ENCODE peak calls at places on chromosomes 5 and 9, in five cellular contexts. Q, A, M, I and C are unnamed samples.

GRCh38 chr5:113487411-113487778 is 858 bp downstream of the MCC start:
- DNase-seq in Q (peak; percentile 28), A (no peak), M (no peak), I (peak; percentile 44), C (no peak)

GRCh38 chr5:78843436-78843835 is 141.7 kb downstream of the ARSB start:
- DNase-seq in Q (no peak), A (no peak), M (no peak), I (no peak), C (no peak)

GRCh38 chr9:14383296-14383695 is 69.4 kb upstream of the NFIB start:
- DNase-seq in Q (peak; percentile 59), A (no peak), M (peak; percentile 21), I (peak; percentile 76), C (no peak)

GRCh38 chr5:138354926-138355378 is 2.5 kb downstream of the KDM3B start:
- DNase-seq in Q (peak; percentile 90), A (peak; percentile 84), M (no peak), I (peak; percentile 88), C (peak; percentile 82)

GRCh38 chr5:142931896-142932686 is 161.9 kb downstream of the ARHGAP26 start:
- DNase-seq in Q (no peak), A (no peak), M (no peak), I (no peak), C (no peak)

GRCh38 chr5:168681556-168682183 is 102.5 kb upstream of the PANK3 start:
- DNase-seq in Q (peak; percentile 80), A (no peak), M (peak; percentile 17), I (peak; percentile 94), C (peak; percentile 25)

GRCh38 chr9:94922098-94922607 is 195.7 kb downstream of the AOPEP start:
- DNase-seq in Q (peak; percentile 97), A (peak; percentile 94), M (peak; percentile 62), I (peak; percentile 93), C (no peak)

GRCh38 chr5:16713386-16713928 is 96.7 kb upstream of the RETREG1 start:
- DNase-seq in Q (peak; percentile 46), A (no peak), M (peak; percentile 15), I (peak; percentile 67), C (no peak)

GRCh38 chr5:18305288-18305899 is 671.1 kb downstream of the TAF11L14 start:
- DNase-seq in Q (peak; percentile 49), A (peak; percentile 44), M (no peak), I (peak; percentile 49), C (peak; percentile 3)

GRCh38 chr5:124365491-124365890 is 380.9 kb downstream of the ZNF608 start:
- DNase-seq in Q (no peak), A (no peak), M (no peak), I (no peak), C (no peak)

GRCh38 chr5:137279631-137280236 is 219.4 kb downstream of the SPOCK1 start:
- DNase-seq in Q (no peak), A (no peak), M (no peak), I (no peak), C (no peak)

GRCh38 chr5:113825143-113825542 is 311.6 kb downstream of the YTHDC2 start:
- DNase-seq in Q (no peak), A (no peak), M (no peak), I (no peak), C (no peak)

GRCh38 chr5:170104710-170105109 is 987 bp upstream of the FOXI1 start:
- DNase-seq in Q (no peak), A (no peak), M (no peak), I (no peak), C (no peak)

GRCh38 chr9:68496356-68496755 is 44.3 kb downstream of the TMEM252 start:
- DNase-seq in Q (no peak), A (no peak), M (no peak), I (peak; percentile 68), C (no peak)

GRCh38 chr5:159316519-159317383 is 13.5 kb downstream of the IL12B start:
- DNase-seq in Q (peak; percentile 80), A (peak; percentile 43), M (peak; percentile 23), I (peak; percentile 69), C (peak; percentile 71)

GRCh38 chr5:33997331-33997983 is 10.4 kb downstream of the AMACR start:
- DNase-seq in Q (peak; percentile 89), A (peak; percentile 86), M (peak; percentile 78), I (peak; percentile 93), C (peak; percentile 39)

GRCh38 chr9:99103054-99103453 is 1.9 kb upstream of the TGFBR1 start:
- DNase-seq in Q (no peak), A (no peak), M (no peak), I (no peak), C (no peak)

GRCh38 chr5:143554194-143554717 is 150.8 kb upstream of the NR3C1 start:
- DNase-seq in Q (peak; percentile 98), A (peak; percentile 99), M (no peak), I (peak; percentile 95), C (no peak)

GRCh38 chr5:160033546-160034252 is 24.8 kb downstream of the TTC1 start:
- DNase-seq in Q (no peak), A (no peak), M (no peak), I (no peak), C (no peak)

GRCh38 chr9:35954942-35955546 is 2.9 kb downstream of the OR2S2 start:
- DNase-seq in Q (peak; percentile 89), A (peak; percentile 77), M (peak; percentile 71), I (peak; percentile 88), C (peak; percentile 67)

GRCh38 chr9:135339378-135339973 is 140.1 kb upstream of the PPP1R26 start:
- DNase-seq in Q (no peak), A (no peak), M (no peak), I (no peak), C (no peak)

GRCh38 chr9:78807286-78807685 is 510.4 kb downstream of the PSAT1 start:
- DNase-seq in Q (peak; percentile 27), A (no peak), M (no peak), I (peak; percentile 37), C (no peak)

GRCh38 chr9:69062195-69062594 is 26.6 kb downstream of the FXN start:
- DNase-seq in Q (no peak), A (no peak), M (no peak), I (no peak), C (no peak)

GRCh38 chr5:131957721-131958483 is 12.4 kb upstream of the MEIKIN start:
- DNase-seq in Q (no peak), A (no peak), M (no peak), I (no peak), C (no peak)

GRCh38 chr9:98906273-98907040 is 37.2 kb upstream of the COL15A1 start:
- DNase-seq in Q (peak; percentile 79), A (no peak), M (no peak), I (peak; percentile 63), C (no peak)

GRCh38 chr9:720239-720881 is 121.1 kb upstream of the DMRT1 start:
- DNase-seq in Q (no peak), A (no peak), M (no peak), I (no peak), C (no peak)

GRCh38 chr5:163379298-163380155 is 57.9 kb upstream of the CCNG1 start:
- DNase-seq in Q (peak; percentile 92), A (peak; percentile 35), M (no peak), I (peak; percentile 80), C (no peak)

GRCh38 chr9:6896562-6896961 is 138.8 kb downstream of the KDM4C start:
- DNase-seq in Q (peak; percentile 52), A (no peak), M (no peak), I (peak; percentile 51), C (peak; percentile 31)

GRCh38 chr5:157511656-157512644 is 51.9 kb downstream of the NIPAL4 start:
- DNase-seq in Q (peak; percentile 98), A (peak; percentile 96), M (peak; percentile 97), I (peak; percentile 91), C (peak; percentile 34)

GRCh38 chr9:5947912-5948311 is 57.2 kb downstream of the MLANA start:
- DNase-seq in Q (no peak), A (no peak), M (no peak), I (no peak), C (peak; percentile 7)

DNA sequence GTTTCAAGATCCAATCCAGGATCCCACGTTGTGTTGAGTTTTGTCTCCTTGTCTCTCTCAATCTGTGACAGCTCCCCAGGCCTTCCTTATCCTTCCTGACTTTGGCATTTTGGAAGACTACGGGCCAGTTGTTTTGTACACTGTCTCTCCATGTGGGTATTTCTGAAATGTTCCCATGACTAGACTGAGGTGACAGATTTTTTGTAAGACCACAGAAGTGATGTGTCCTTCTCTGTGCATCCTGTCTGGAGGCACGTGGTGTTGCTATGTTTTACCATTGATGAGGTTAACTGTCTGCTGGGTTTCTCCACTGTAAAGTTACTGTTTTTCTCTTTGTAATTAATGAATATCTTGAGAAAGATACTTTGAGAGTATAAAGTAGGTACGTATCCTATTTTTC is 15.7 kb upstream of the PDZD2 start:
- DNase-seq in Q (no peak), A (no peak), M (no peak), I (no peak), C (no peak)
- TF ChIP-seq CTCF in Q (no peak), A (no peak), M (no peak), I (no peak), C (no peak)

GRCh38 chr9:127865645-127866464 is 11.4 kb upstream of the ENG start:
- DNase-seq in Q (no peak), A (no peak), M (no peak), I (no peak), C (peak; percentile 68)

GRCh38 chr9:127868278-127868903 is 9.1 kb downstream of the AK1 start:
- DNase-seq in Q (no peak), A (no peak), M (no peak), I (no peak), C (no peak)

GRCh38 chr9:127869310-127870152 is 7.9 kb downstream of the AK1 start:
- DNase-seq in Q (peak; percentile 87), A (peak; percentile 76), M (peak; percentile 90), I (peak; percentile 92), C (peak; percentile 87)

GRCh38 chr9:127866535-127866934 is 10.9 kb downstream of the AK1 start:
- DNase-seq in Q (no peak), A (no peak), M (no peak), I (no peak), C (no peak)

GRCh38 chr9:127867356-127868277 is 9.9 kb downstream of the AK1 start:
- DNase-seq in Q (no peak), A (no peak), M (no peak), I (no peak), C (no peak)
- TF ChIP-seq CTCF in Q (no peak), A (no peak), M (no peak), I (no peak), C (no peak)

DNA sequence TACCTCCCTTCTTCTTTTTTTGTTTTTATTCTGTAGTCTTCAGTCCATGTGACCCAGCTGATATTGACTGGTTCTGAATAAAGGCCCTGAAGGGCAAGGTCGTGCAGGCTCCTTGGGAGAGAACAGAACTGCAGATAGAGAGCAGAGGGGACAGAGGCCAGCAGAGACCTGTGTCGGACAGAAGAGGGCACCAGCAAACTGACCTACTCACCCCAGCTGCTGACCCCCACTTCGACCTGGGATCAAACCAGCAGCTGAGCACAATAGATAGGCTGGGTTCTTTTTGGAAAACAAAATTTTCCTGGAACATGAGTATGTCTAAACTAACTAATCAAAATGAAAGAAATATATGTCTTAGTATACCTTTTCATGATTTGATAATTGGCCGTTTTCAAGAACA is 695.1 kb downstream of the NR2F1-AS1 start:
- DNase-seq in Q (no peak), A (no peak), M (no peak), I (no peak), C (no peak)
- TF ChIP-seq CTCF in Q (peak; percentile 12), A (peak; percentile 16), M (no peak), I (no peak), C (no peak)

DNA sequence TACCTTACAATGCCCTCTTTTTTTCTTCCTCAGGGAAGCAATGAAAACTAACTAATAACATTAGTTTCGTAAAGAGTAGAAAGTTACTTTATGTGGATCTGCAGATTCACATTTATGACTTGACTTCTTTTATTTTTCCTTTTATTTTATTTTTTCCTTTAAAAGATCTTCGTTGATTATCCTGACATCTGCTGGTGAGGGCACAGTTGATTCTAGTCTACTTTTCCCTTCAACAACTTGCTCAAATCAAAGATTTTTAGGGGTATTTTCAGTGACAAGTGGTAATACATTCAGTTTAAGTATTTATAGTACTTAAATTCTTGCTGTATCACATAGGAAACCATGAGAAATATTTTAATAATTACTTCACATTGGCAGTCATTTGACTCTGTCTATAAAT is 4.9 kb downstream of the EDIL3 start:
- DNase-seq in Q (peak; percentile 50), A (no peak), M (no peak), I (peak; percentile 14), C (no peak)
- TF ChIP-seq CTCF in Q (peak; percentile 27), A (no peak), M (no peak), I (no peak), C (no peak)